ENCODE peak calls at places on chromosomes 12 and 14, in six cellular contexts. One of them, this sample, is unnamed.

GRCh38 chr12:113697646-113698504 is 226.2 kb upstream of the LHX5 start:
- DNase-seq in fibroblast of villous mesenchyme: no peak
- DNase-seq in upper lobe of left lung: no peak
- DNase-seq in fibroblast of mammary gland: no peak
- DNase-seq in lower leg skin: no peak
- DNase-seq in left ventricle myocardium inferior: no peak
- DNase-seq in this sample: no peak

GRCh38 chr14:95292660-95293425 is 26.9 kb downstream of the CLMN start:
- DNase-seq in lower leg skin: no peak
- DNase-seq in upper lobe of left lung: no peak
- DNase-seq in fibroblast of villous mesenchyme: no peak
- DNase-seq in left ventricle myocardium inferior: no peak
- DNase-seq in fibroblast of mammary gland: no peak
- DNase-seq in this sample: no peak

GRCh38 chr14:106185837-106186233 is 659.5 kb downstream of the TMEM121 start:
- DNase-seq in lower leg skin: no peak
- DNase-seq in fibroblast of mammary gland: no peak
- DNase-seq in upper lobe of left lung: peak; percentile 81
- DNase-seq in fibroblast of villous mesenchyme: no peak
- DNase-seq in left ventricle myocardium inferior: no peak
- DNase-seq in this sample: no peak

GRCh38 chr12:64160718-64161060 is 61.4 kb downstream of the KICS2 start:
- DNase-seq in fibroblast of mammary gland: peak; percentile 84
- DNase-seq in left ventricle myocardium inferior: no peak
- DNase-seq in fibroblast of villous mesenchyme: peak; percentile 53
- DNase-seq in lower leg skin: no peak
- DNase-seq in upper lobe of left lung: no peak
- DNase-seq in this sample: no peak

GRCh38 chr12:6234214-6234613 is 34.0 kb downstream of the CD9 start:
- DNase-seq in fibroblast of mammary gland: peak; percentile 74
- DNase-seq in lower leg skin: no peak
- DNase-seq in upper lobe of left lung: no peak
- DNase-seq in left ventricle myocardium inferior: no peak
- DNase-seq in fibroblast of villous mesenchyme: peak; percentile 27
- DNase-seq in this sample: no peak

GRCh38 chr12:3185260-3185870 is 108.2 kb downstream of the TSPAN9 start:
- DNase-seq in upper lobe of left lung: no peak
- DNase-seq in lower leg skin: no peak
- DNase-seq in left ventricle myocardium inferior: peak; percentile 76
- DNase-seq in fibroblast of villous mesenchyme: peak; percentile 28
- DNase-seq in fibroblast of mammary gland: no peak
- DNase-seq in this sample: peak; percentile 36

GRCh38 chr14:31954991-31955390 is 122.1 kb upstream of the ARHGAP5 start:
- DNase-seq in fibroblast of mammary gland: peak; percentile 39
- DNase-seq in upper lobe of left lung: no peak
- DNase-seq in left ventricle myocardium inferior: no peak
- DNase-seq in lower leg skin: no peak
- DNase-seq in fibroblast of villous mesenchyme: peak; percentile 37
- DNase-seq in this sample: no peak

GRCh38 chr14:22545842-22546721 is 42.9 kb downstream of the DAD1 start:
- DNase-seq in upper lobe of left lung: no peak
- DNase-seq in fibroblast of villous mesenchyme: peak; percentile 83
- DNase-seq in fibroblast of mammary gland: peak; percentile 82
- DNase-seq in lower leg skin: no peak
- DNase-seq in left ventricle myocardium inferior: no peak
- DNase-seq in this sample: no peak

GRCh38 chr12:21809100-21809499 is 34.6 kb upstream of the KCNJ8 start:
- DNase-seq in fibroblast of villous mesenchyme: no peak
- DNase-seq in lower leg skin: no peak
- DNase-seq in left ventricle myocardium inferior: no peak
- DNase-seq in fibroblast of mammary gland: no peak
- DNase-seq in upper lobe of left lung: no peak
- DNase-seq in this sample: no peak

GRCh38 chr12:109531411-109531810 is 41.9 kb downstream of the MMAB start:
- DNase-seq in left ventricle myocardium inferior: no peak
- DNase-seq in upper lobe of left lung: no peak
- DNase-seq in fibroblast of mammary gland: no peak
- DNase-seq in fibroblast of villous mesenchyme: peak; percentile 69
- DNase-seq in lower leg skin: no peak
- DNase-seq in this sample: peak; percentile 6

GRCh38 chr14:36952702-36953101 is 219.7 kb downstream of the SLC25A21 start:
- DNase-seq in fibroblast of villous mesenchyme: peak; percentile 6
- DNase-seq in upper lobe of left lung: no peak
- DNase-seq in left ventricle myocardium inferior: no peak
- DNase-seq in lower leg skin: no peak
- DNase-seq in fibroblast of mammary gland: peak; percentile 61
- DNase-seq in this sample: no peak

GRCh38 chr14:64871344-64871743 is 8.4 kb downstream of the SPTB start:
- DNase-seq in fibroblast of villous mesenchyme: no peak
- DNase-seq in fibroblast of mammary gland: no peak
- DNase-seq in upper lobe of left lung: no peak
- DNase-seq in left ventricle myocardium inferior: no peak
- DNase-seq in lower leg skin: no peak
- DNase-seq in this sample: no peak

GRCh38 chr12:113060336-113060960 is 3.9 kb downstream of the DTX1 start:
- DNase-seq in left ventricle myocardium inferior: no peak
- DNase-seq in upper lobe of left lung: no peak
- DNase-seq in fibroblast of mammary gland: no peak
- DNase-seq in lower leg skin: no peak
- DNase-seq in fibroblast of villous mesenchyme: no peak
- DNase-seq in this sample: no peak

GRCh38 chr14:51806624-51807023 is 53.8 kb upstream of the GNG2 start:
- DNase-seq in fibroblast of villous mesenchyme: no peak
- DNase-seq in upper lobe of left lung: no peak
- DNase-seq in fibroblast of mammary gland: no peak
- DNase-seq in left ventricle myocardium inferior: no peak
- DNase-seq in lower leg skin: no peak
- DNase-seq in this sample: no peak

GRCh38 chr12:30806989-30807694 is 52.4 kb upstream of the CAPRIN2 start:
- DNase-seq in fibroblast of mammary gland: peak; percentile 80
- DNase-seq in fibroblast of villous mesenchyme: peak; percentile 80
- DNase-seq in left ventricle myocardium inferior: no peak
- DNase-seq in lower leg skin: no peak
- DNase-seq in upper lobe of left lung: no peak
- DNase-seq in this sample: no peak

GRCh38 chr12:76866726-76867125 is 12.1 kb downstream of the CSRP2 start:
- DNase-seq in lower leg skin: no peak
- DNase-seq in left ventricle myocardium inferior: no peak
- DNase-seq in upper lobe of left lung: no peak
- DNase-seq in fibroblast of villous mesenchyme: peak; percentile 79
- DNase-seq in fibroblast of mammary gland: peak; percentile 28
- DNase-seq in this sample: no peak

GRCh38 chr12:89825591-89826449 is 117.2 kb upstream of the ATP2B1 start:
- DNase-seq in fibroblast of villous mesenchyme: peak; percentile 54
- DNase-seq in lower leg skin: no peak
- DNase-seq in fibroblast of mammary gland: peak; percentile 55
- DNase-seq in left ventricle myocardium inferior: no peak
- DNase-seq in upper lobe of left lung: no peak
- DNase-seq in this sample: no peak

GRCh38 chr12:50732591-50732990 is 31.3 kb upstream of the ATF1 start:
- DNase-seq in fibroblast of mammary gland: peak; percentile 97
- DNase-seq in lower leg skin: no peak
- DNase-seq in fibroblast of villous mesenchyme: peak; percentile 90
- DNase-seq in upper lobe of left lung: no peak
- DNase-seq in left ventricle myocardium inferior: no peak
- DNase-seq in this sample: no peak

GRCh38 chr12:52518574-52519469 is 1.4 kb downstream of the KRT5 start:
- DNase-seq in fibroblast of mammary gland: no peak
- DNase-seq in lower leg skin: peak; percentile 10
- DNase-seq in left ventricle myocardium inferior: no peak
- DNase-seq in upper lobe of left lung: no peak
- DNase-seq in fibroblast of villous mesenchyme: no peak
- DNase-seq in this sample: no peak

GRCh38 chr12:39587247-39587646 is 32.4 kb downstream of the ABCD2 start:
- DNase-seq in fibroblast of mammary gland: peak; percentile 41
- DNase-seq in fibroblast of villous mesenchyme: peak; percentile 12
- DNase-seq in left ventricle myocardium inferior: no peak
- DNase-seq in lower leg skin: no peak
- DNase-seq in upper lobe of left lung: no peak
- DNase-seq in this sample: no peak

GRCh38 chr14:22272408-22272807 is 316.6 kb downstream of the DAD1 start:
- DNase-seq in lower leg skin: no peak
- DNase-seq in left ventricle myocardium inferior: no peak
- DNase-seq in fibroblast of mammary gland: no peak
- DNase-seq in upper lobe of left lung: no peak
- DNase-seq in fibroblast of villous mesenchyme: no peak
- DNase-seq in this sample: no peak

GRCh38 chr12:3658327-3659163 is 94.4 kb downstream of the CRACR2A start:
- DNase-seq in upper lobe of left lung: no peak
- DNase-seq in left ventricle myocardium inferior: no peak
- DNase-seq in lower leg skin: no peak
- DNase-seq in fibroblast of mammary gland: peak; percentile 47
- DNase-seq in fibroblast of villous mesenchyme: peak; percentile 28
- DNase-seq in this sample: no peak

GRCh38 chr12:27472604-27473003 is 26.1 kb downstream of the SMCO2 start:
- DNase-seq in left ventricle myocardium inferior: no peak
- DNase-seq in lower leg skin: no peak
- DNase-seq in fibroblast of mammary gland: no peak
- DNase-seq in fibroblast of villous mesenchyme: no peak
- DNase-seq in upper lobe of left lung: no peak
- DNase-seq in this sample: no peak

GRCh38 chr12:99092100-99092851 is 447.2 kb downstream of the APAF1 start:
- DNase-seq in lower leg skin: no peak
- DNase-seq in upper lobe of left lung: no peak
- DNase-seq in fibroblast of mammary gland: no peak
- DNase-seq in left ventricle myocardium inferior: no peak
- DNase-seq in fibroblast of villous mesenchyme: no peak
- DNase-seq in this sample: no peak

GRCh38 chr12:106297681-106298080 is 4.9 kb upstream of the TCP11L2 start:
- DNase-seq in lower leg skin: no peak
- DNase-seq in fibroblast of villous mesenchyme: no peak
- DNase-seq in fibroblast of mammary gland: no peak
- DNase-seq in upper lobe of left lung: no peak
- DNase-seq in left ventricle myocardium inferior: no peak
- DNase-seq in this sample: no peak

GRCh38 chr12:57340104-57340503 is 89.1 kb upstream of the STAC3 start:
- DNase-seq in left ventricle myocardium inferior: peak; percentile 47
- DNase-seq in upper lobe of left lung: no peak
- DNase-seq in lower leg skin: peak; percentile 28
- DNase-seq in fibroblast of mammary gland: peak; percentile 79
- DNase-seq in fibroblast of villous mesenchyme: peak; percentile 92
- DNase-seq in this sample: peak; percentile 56

GRCh38 chr14:59358774-59359173 is 106.4 kb downstream of the GPR135 start:
- DNase-seq in upper lobe of left lung: no peak
- DNase-seq in fibroblast of villous mesenchyme: no peak
- DNase-seq in fibroblast of mammary gland: no peak
- DNase-seq in lower leg skin: no peak
- DNase-seq in left ventricle myocardium inferior: no peak
- DNase-seq in this sample: no peak

GRCh38 chr14:98912655-98913054 is 359.3 kb downstream of the BCL11B start:
- DNase-seq in lower leg skin: no peak
- DNase-seq in left ventricle myocardium inferior: no peak
- DNase-seq in fibroblast of mammary gland: no peak
- DNase-seq in upper lobe of left lung: no peak
- DNase-seq in fibroblast of villous mesenchyme: no peak
- DNase-seq in this sample: no peak
- H3K4me3 ChIP-seq in lower leg skin: no peak overlapping the region
- H3K4me3 ChIP-seq in left ventricle myocardium inferior: no peak overlapping the region
- H3K4me3 ChIP-seq in fibroblast of mammary gland: no peak overlapping the region
- H3K4me3 ChIP-seq in upper lobe of left lung: no peak overlapping the region
- H3K4me3 ChIP-seq in fibroblast of villous mesenchyme: no peak overlapping the region
- H3K4me3 ChIP-seq in this sample: no peak overlapping the region

DNA sequence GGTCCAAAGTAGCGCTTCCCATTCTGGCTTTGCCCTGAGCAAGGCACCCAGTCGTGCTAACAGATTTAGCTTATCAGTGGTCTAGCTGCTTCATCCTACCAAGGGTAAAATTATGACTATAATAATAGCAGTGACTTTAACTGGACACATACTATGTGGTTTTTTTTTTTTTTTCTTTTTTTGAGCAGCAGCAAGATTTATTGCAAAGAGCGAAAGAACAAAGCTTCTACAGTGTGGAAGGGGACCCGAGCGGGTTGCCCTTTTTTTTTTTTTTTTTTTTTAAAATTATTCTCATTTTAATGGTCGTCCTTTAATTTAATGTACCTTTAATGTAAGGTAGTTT is 505 bp downstream of the HELB start:
- DNase-seq in fibroblast of mammary gland: no peak
- DNase-seq in left ventricle myocardium inferior: no peak
- DNase-seq in fibroblast of villous mesenchyme: no peak
- DNase-seq in upper lobe of left lung: no peak
- DNase-seq in lower leg skin: no peak
- DNase-seq in this sample: no peak
- H3K4me3 ChIP-seq in fibroblast of mammary gland: peak overlapping the region; percentile 79
- H3K4me3 ChIP-seq in left ventricle myocardium inferior: peak overlapping the region; percentile 84
- H3K4me3 ChIP-seq in fibroblast of villous mesenchyme: peak overlapping the region; percentile 89
- H3K4me3 ChIP-seq in upper lobe of left lung: peak overlapping the region; percentile 66
- H3K4me3 ChIP-seq in lower leg skin: peak overlapping the region; percentile 67
- H3K4me3 ChIP-seq in this sample: peak overlapping the region; percentile 70

GRCh38 chr12:45209784-45210183 is 6.1 kb upstream of the ANO6 start:
- DNase-seq in fibroblast of mammary gland: no peak
- DNase-seq in fibroblast of villous mesenchyme: no peak
- DNase-seq in left ventricle myocardium inferior: no peak
- DNase-seq in lower leg skin: no peak
- DNase-seq in upper lobe of left lung: no peak
- DNase-seq in this sample: no peak
- H3K4me3 ChIP-seq in fibroblast of mammary gland: no peak overlapping the region
- H3K4me3 ChIP-seq in fibroblast of villous mesenchyme: no peak overlapping the region
- H3K4me3 ChIP-seq in left ventricle myocardium inferior: no peak overlapping the region
- H3K4me3 ChIP-seq in lower leg skin: no peak overlapping the region
- H3K4me3 ChIP-seq in upper lobe of left lung: no peak overlapping the region
- H3K4me3 ChIP-seq in this sample: no peak overlapping the region

GRCh38 chr14:104688505-104688754 is 988 bp upstream of the INF2 start:
- DNase-seq in upper lobe of left lung: peak; percentile 75
- DNase-seq in lower leg skin: no peak
- DNase-seq in left ventricle myocardium inferior: no peak
- DNase-seq in fibroblast of villous mesenchyme: no peak
- DNase-seq in fibroblast of mammary gland: no peak
- DNase-seq in this sample: no peak
- H3K4me3 ChIP-seq in upper lobe of left lung: peak overlapping the region; percentile 83
- H3K4me3 ChIP-seq in lower leg skin: no peak overlapping the region
- H3K4me3 ChIP-seq in left ventricle myocardium inferior: peak overlapping the region; percentile 97
- H3K4me3 ChIP-seq in fibroblast of villous mesenchyme: peak overlapping the region; percentile 5
- H3K4me3 ChIP-seq in fibroblast of mammary gland: no peak overlapping the region
- H3K4me3 ChIP-seq in this sample: peak overlapping the region; percentile 91

DNA sequence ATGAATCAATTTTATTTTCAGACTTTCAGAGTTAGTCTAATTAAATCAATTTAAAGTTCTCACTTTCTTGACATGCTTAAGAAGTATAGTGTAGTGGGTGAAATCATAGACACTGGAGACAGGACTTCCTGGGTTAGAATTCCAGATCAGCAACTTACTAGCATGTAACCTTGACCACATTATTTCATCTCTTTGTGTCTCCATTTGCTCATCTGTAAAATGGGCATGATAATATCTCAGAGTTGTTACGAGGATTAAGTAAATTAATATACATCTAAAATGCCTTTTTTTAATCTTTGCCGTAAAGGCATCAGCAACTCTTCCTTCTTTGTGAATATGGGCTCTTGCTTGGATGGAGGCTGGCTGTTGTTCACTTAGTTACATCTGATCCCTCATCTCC is 1.3 kb upstream of the ERGIC2 start:
- DNase-seq in fibroblast of villous mesenchyme: no peak
- DNase-seq in upper lobe of left lung: no peak
- DNase-seq in left ventricle myocardium inferior: no peak
- DNase-seq in fibroblast of mammary gland: no peak
- DNase-seq in lower leg skin: no peak
- DNase-seq in this sample: no peak
- H3K4me3 ChIP-seq in fibroblast of villous mesenchyme: no peak overlapping the region
- H3K4me3 ChIP-seq in upper lobe of left lung: no peak overlapping the region
- H3K4me3 ChIP-seq in left ventricle myocardium inferior: no peak overlapping the region
- H3K4me3 ChIP-seq in fibroblast of mammary gland: no peak overlapping the region
- H3K4me3 ChIP-seq in lower leg skin: no peak overlapping the region
- H3K4me3 ChIP-seq in this sample: no peak overlapping the region